ENCODE peak calls at places on chromosomes 5 and 9, in eight cellular contexts. S is foreskin fibroblast; D is endodermal cell; P is CD4-positive, alpha-beta memory T cell; K is WERI-Rb-1; L is AG04450; J is sigmoid colon; G is IMR-90. I is an unnamed sample.

GRCh38 chr5:83472508-83473343 is 1.2 kb downstream of the VCAN start:
- DNase-seq in S (peak; percentile 80), D (peak; percentile 87), P (no peak), K (peak; percentile 44), L (no peak), J (peak; percentile 83), G (no peak), I (peak; percentile 66)

GRCh38 chr5:177195307-177195952 is 61.9 kb downstream of the NSD1 start:
- DNase-seq in S (no peak), D (no peak), P (no peak), K (no peak), L (no peak), J (no peak), G (peak; percentile 11), I (no peak)

GRCh38 chr5:99104538-99105132 is 175.8 kb upstream of the CHD1 start:
- DNase-seq in S (peak; percentile 49), D (no peak), P (no peak), K (no peak), L (peak; percentile 2), J (no peak), G (peak; percentile 30), I (peak; percentile 19)

GRCh38 chr5:65867509-65868195 is 58.7 kb upstream of the ERBIN start:
- DNase-seq in S (peak; percentile 28), D (no peak), P (no peak), K (no peak), L (no peak), J (no peak), G (peak; percentile 14), I (no peak)

GRCh38 chr9:112752334-112753110 is 2.0 kb downstream of the SNX30 start:
- DNase-seq in S (no peak), D (no peak), P (no peak), K (no peak), L (no peak), J (no peak), G (no peak), I (no peak)

GRCh38 chr9:133303266-133304157 is 28.5 kb upstream of the ABO start:
- DNase-seq in S (no peak), D (no peak), P (no peak), K (no peak), L (no peak), J (no peak), G (no peak), I (no peak)

GRCh38 chr5:134063421-134063820 is 51.1 kb upstream of the TCF7 start:
- DNase-seq in S (peak; percentile 52), D (no peak), P (no peak), K (peak; percentile 55), L (no peak), J (no peak), G (no peak), I (peak; percentile 29)

GRCh38 chr9:115630126-115630840 is 512.3 kb upstream of the TNC start:
- DNase-seq in S (no peak), D (no peak), P (no peak), K (no peak), L (no peak), J (no peak), G (no peak), I (no peak)

GRCh38 chr9:13587581-13587980 is 308.1 kb upstream of the MPDZ start:
- DNase-seq in S (no peak), D (no peak), P (no peak), K (no peak), L (no peak), J (no peak), G (no peak), I (no peak)

GRCh38 chr5:72555871-72556270 is 48.7 kb upstream of the ZNF366 start:
- DNase-seq in S (peak; percentile 34), D (no peak), P (no peak), K (peak; percentile 24), L (no peak), J (no peak), G (no peak), I (peak; percentile 31)

GRCh38 chr9:114777841-114778240 is 28.0 kb downstream of the TNFSF15 start:
- DNase-seq in S (no peak), D (no peak), P (no peak), K (no peak), L (no peak), J (no peak), G (no peak), I (no peak)

GRCh38 chr9:109118802-109119438 is 827 bp downstream of the TMEM245 start:
- DNase-seq in S (no peak), D (peak; percentile 83), P (peak; percentile 42), K (peak; percentile 40), L (no peak), J (peak; percentile 71), G (peak; percentile 15), I (no peak)

GRCh38 chr5:169980418-169981053 is at the start of gene INSYN2B:
- DNase-seq in S (peak; percentile 92), D (peak; percentile 96), P (no peak), K (peak; percentile 28), L (peak; percentile 71), J (peak; percentile 66), G (peak; percentile 87), I (peak; percentile 77)

GRCh38 chr9:2459756-2460155 is 161.8 kb upstream of the VLDLR start:
- DNase-seq in S (no peak), D (no peak), P (no peak), K (no peak), L (no peak), J (no peak), G (no peak), I (no peak)

GRCh38 chr9:130268521-130269131 is 3.1 kb downstream of the HMCN2 start:
- DNase-seq in S (no peak), D (peak; percentile 80), P (no peak), K (no peak), L (no peak), J (peak; percentile 86), G (no peak), I (peak; percentile 44)

GRCh38 chr9:121557581-121558422 is 58.2 kb upstream of the GGTA1 start:
- DNase-seq in S (peak; percentile 90), D (peak; percentile 88), P (no peak), K (no peak), L (peak; percentile 71), J (peak; percentile 85), G (peak; percentile 92), I (no peak)

GRCh38 chr5:26807231-26808199 is 230.9 kb downstream of the CDH9 start:
- DNase-seq in S (no peak), D (peak; percentile 60), P (peak; percentile 36), K (no peak), L (no peak), J (peak; percentile 50), G (no peak), I (no peak)

GRCh38 chr5:141186897-141187512 is at the start of gene PCDHB9:
- DNase-seq in S (peak; percentile 5), D (peak; percentile 79), P (peak; percentile 57), K (peak; percentile 69), L (no peak), J (no peak), G (peak; percentile 8), I (peak; percentile 42)

GRCh38 chr9:15622596-15622995 is 69.8 kb downstream of the CCDC171 start:
- DNase-seq in S (peak; percentile 46), D (no peak), P (no peak), K (no peak), L (no peak), J (no peak), G (peak; percentile 46), I (no peak)

GRCh38 chr9:72362680-72363139 is 2.3 kb downstream of the ZFAND5 start:
- DNase-seq in S (peak; percentile 92), D (peak; percentile 57), P (peak; percentile 62), K (peak; percentile 52), L (no peak), J (peak; percentile 88), G (peak; percentile 76), I (peak; percentile 42)

GRCh38 chr5:41863871-41864486 is 6.2 kb downstream of the OXCT1 start:
- DNase-seq in S (peak; percentile 63), D (no peak), P (no peak), K (no peak), L (no peak), J (no peak), G (peak; percentile 51), I (no peak)

GRCh38 chr9:114174876-114175771 is 19.8 kb downstream of the COL27A1 start:
- DNase-seq in S (peak; percentile 93), D (no peak), P (no peak), K (no peak), L (no peak), J (peak; percentile 80), G (peak; percentile 88), I (no peak)

GRCh38 chr5:35924122-35924949 is 14.1 kb downstream of the CAPSL start:
- DNase-seq in S (peak; percentile 73), D (no peak), P (peak; percentile 44), K (no peak), L (no peak), J (no peak), G (peak; percentile 85), I (no peak)

DNA sequence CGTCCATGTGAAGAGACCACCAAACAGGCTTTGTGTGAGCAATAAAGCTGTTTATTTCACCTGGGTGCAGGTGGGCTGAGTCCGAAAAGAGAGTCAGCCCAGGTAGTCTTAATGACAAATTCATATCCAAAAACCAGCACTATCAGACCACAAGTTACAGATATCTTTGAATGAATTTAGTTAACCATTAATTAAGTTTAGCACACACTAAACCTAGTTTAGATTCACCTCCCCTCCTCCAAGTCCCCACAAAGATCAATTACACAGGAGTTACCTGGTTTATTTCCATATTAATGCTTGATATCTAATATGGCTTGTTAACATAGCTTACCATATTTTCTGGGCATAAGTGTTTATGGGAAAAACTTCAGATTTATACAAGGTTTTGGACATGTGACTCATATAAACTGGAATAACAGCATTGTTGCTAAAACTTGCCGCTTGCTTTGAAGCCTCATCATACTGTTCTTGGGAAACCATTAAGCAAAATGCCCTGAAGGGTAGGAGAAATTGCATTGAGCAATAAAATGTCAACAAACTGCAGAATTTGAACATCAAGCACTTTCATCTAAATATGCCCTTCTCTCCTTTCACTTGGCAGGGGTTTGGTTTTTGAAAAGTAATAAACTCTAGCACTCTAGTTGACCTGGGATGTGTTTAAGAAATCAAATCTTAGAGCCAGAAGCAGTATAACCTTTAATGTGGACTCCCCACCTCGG is 166.9 kb downstream of the SNCAIP start:
- DNase-seq in S (peak; percentile 78), D (no peak), P (no peak), K (no peak), L (peak; percentile 18), J (no peak), G (peak; percentile 74), I (no peak)
- H3K4me3 ChIP-seq in S (no peak overlapping the region), D (no peak overlapping the region), P (no peak overlapping the region), K (no peak overlapping the region), L (no peak overlapping the region), J (no peak overlapping the region), G (no peak overlapping the region), I (no peak overlapping the region)

GRCh38 chr5:10912435-10912834 is 151.4 kb upstream of the DAP start:
- DNase-seq in S (no peak), D (no peak), P (no peak), K (no peak), L (no peak), J (no peak), G (no peak), I (no peak)
- H3K4me3 ChIP-seq in S (no peak overlapping the region), D (no peak overlapping the region), P (no peak overlapping the region), K (no peak overlapping the region), L (no peak overlapping the region), J (no peak overlapping the region), G (no peak overlapping the region), I (no peak overlapping the region)

GRCh38 chr5:157295247-157295646 is 29.3 kb downstream of the CYFIP2 start:
- DNase-seq in S (no peak), D (no peak), P (no peak), K (no peak), L (no peak), J (no peak), G (no peak), I (no peak)
- H3K4me3 ChIP-seq in S (no peak overlapping the region), D (no peak overlapping the region), P (no peak overlapping the region), K (no peak overlapping the region), L (no peak overlapping the region), J (no peak overlapping the region), G (no peak overlapping the region), I (no peak overlapping the region)

GRCh38 chr9:128893354-128893753 is 11.4 kb downstream of the LRRC8A start:
- DNase-seq in S (peak; percentile 3), D (no peak), P (no peak), K (no peak), L (no peak), J (no peak), G (no peak), I (no peak)
- H3K4me3 ChIP-seq in S (no peak overlapping the region), D (no peak overlapping the region), P (no peak overlapping the region), K (no peak overlapping the region), L (no peak overlapping the region), J (no peak overlapping the region), G (no peak overlapping the region), I (no peak overlapping the region)